ENCODE peak calls at places on chromosomes 16 and 17, in nine cellular contexts. A, K, Q, E, P, F, G, M and C are unnamed samples.

GRCh38 chr16:30119428-30119827 is 3.6 kb downstream of the MAPK3 start:
- DNase-seq in G (no peak), M (no peak), Q (no peak), E (no peak), P (no peak), F (no peak), K (no peak), A (no peak), C (no peak)

GRCh38 chr16:89248196-89249005 is 30.9 kb downstream of the ZNF778 start:
- DNase-seq in E (no peak), F (no peak), P (no peak), A (no peak), M (peak; percentile 51), G (no peak), K (no peak), Q (no peak), C (no peak)

GRCh38 chr16:70725912-70726828 is 40.3 kb upstream of the MTSS2 start:
- DNase-seq in M (no peak), K (peak; percentile 79), E (peak; percentile 65), A (peak; percentile 59), P (no peak), F (peak; percentile 79), Q (no peak), G (no peak), C (no peak)

GRCh38 chr16:51982715-51983680 is 563.9 kb downstream of the TOX3 start:
- DNase-seq in M (peak; percentile 89), E (peak; percentile 85), F (peak; percentile 85), P (peak; percentile 67), Q (peak; percentile 25), A (peak; percentile 53), K (no peak), G (peak; percentile 17), C (peak; percentile 76)

GRCh38 chr17:980406-981291 is 1.1 kb upstream of the NXN start:
- DNase-seq in E (peak; percentile 93), M (peak; percentile 96), F (peak; percentile 86), Q (peak; percentile 77), A (peak; percentile 80), P (peak; percentile 84), G (no peak), K (peak; percentile 58), C (peak; percentile 91)

GRCh38 chr17:30332057-30332542 is 1.8 kb downstream of the TMIGD1 start:
- DNase-seq in Q (no peak), G (no peak), E (no peak), A (no peak), M (no peak), F (peak; percentile 73), K (no peak), P (peak; percentile 88), C (peak; percentile 60)

GRCh38 chr17:50208611-50209061 is 7.2 kb upstream of the COL1A1 start:
- DNase-seq in M (no peak), K (no peak), E (no peak), A (no peak), Q (no peak), G (no peak), P (no peak), F (no peak), C (no peak)

GRCh38 chr17:78390241-78391050 is 12.0 kb downstream of the PGS1 start:
- DNase-seq in A (no peak), K (no peak), M (peak; percentile 63), Q (peak; percentile 59), E (no peak), F (peak; percentile 94), P (no peak), G (no peak), C (peak; percentile 96)

GRCh38 chr17:54932711-54933110 is 32.1 kb downstream of the TOM1L1 start:
- DNase-seq in M (no peak), A (no peak), Q (no peak), E (no peak), P (no peak), F (peak; percentile 45), G (no peak), K (no peak), C (peak; percentile 32)

GRCh38 chr17:19646788-19647696 is 1.5 kb upstream of the ALDH3A2 start:
- DNase-seq in M (peak; percentile 52), P (peak; percentile 69), E (no peak), G (no peak), K (no peak), A (no peak), F (peak; percentile 18), Q (no peak), C (no peak)

GRCh38 chr16:69039333-69039941 is 66.0 kb upstream of the HAS3 start:
- DNase-seq in E (no peak), F (peak; percentile 22), G (no peak), P (peak; percentile 72), A (no peak), K (no peak), M (no peak), Q (no peak), C (peak; percentile 60)

GRCh38 chr17:56694825-56695224 is 101.3 kb downstream of the NOG start:
- DNase-seq in G (no peak), K (no peak), Q (no peak), E (no peak), A (no peak), M (no peak), P (no peak), F (no peak), C (no peak)

GRCh38 chr16:83793179-83793578 is 14.6 kb upstream of the HSBP1 start:
- DNase-seq in E (no peak), F (no peak), M (peak; percentile 57), G (no peak), A (no peak), K (no peak), Q (no peak), P (no peak), C (no peak)

GRCh38 chr17:62950067-62950466 is 16.0 kb upstream of the TANC2 start:
- DNase-seq in P (no peak), K (peak; percentile 32), G (no peak), F (peak; percentile 93), Q (no peak), M (no peak), E (peak; percentile 69), A (peak; percentile 72), C (peak; percentile 86)

DNA sequence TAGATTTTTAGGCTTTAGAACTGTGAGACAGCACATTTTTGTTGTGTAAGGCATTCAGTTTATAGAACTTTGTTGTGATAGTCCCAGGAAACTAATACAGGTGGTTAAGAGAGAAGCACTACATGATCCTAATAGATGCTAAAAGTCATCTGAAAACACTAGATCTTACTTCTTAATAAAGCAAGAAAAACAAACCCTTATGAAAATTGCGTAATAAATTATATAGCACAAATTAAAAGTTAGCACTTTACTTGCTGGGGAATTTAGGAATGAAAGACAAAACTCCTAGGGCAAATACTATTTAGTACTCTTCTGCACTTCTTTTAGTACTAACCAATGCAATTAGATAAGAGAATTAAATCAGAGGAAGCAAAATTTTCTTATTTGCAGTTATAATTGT is 163.3 kb upstream of the SHISA6 start:
- DNase-seq in G (no peak), F (no peak), A (no peak), Q (no peak), K (no peak), E (no peak), M (no peak), P (no peak), C (no peak)
- TF ChIP-seq CTCF in G (no peak), F (no peak), A (no peak), Q (no peak), K (no peak), E (no peak), M (no peak), P (no peak), C (no peak)

DNA sequence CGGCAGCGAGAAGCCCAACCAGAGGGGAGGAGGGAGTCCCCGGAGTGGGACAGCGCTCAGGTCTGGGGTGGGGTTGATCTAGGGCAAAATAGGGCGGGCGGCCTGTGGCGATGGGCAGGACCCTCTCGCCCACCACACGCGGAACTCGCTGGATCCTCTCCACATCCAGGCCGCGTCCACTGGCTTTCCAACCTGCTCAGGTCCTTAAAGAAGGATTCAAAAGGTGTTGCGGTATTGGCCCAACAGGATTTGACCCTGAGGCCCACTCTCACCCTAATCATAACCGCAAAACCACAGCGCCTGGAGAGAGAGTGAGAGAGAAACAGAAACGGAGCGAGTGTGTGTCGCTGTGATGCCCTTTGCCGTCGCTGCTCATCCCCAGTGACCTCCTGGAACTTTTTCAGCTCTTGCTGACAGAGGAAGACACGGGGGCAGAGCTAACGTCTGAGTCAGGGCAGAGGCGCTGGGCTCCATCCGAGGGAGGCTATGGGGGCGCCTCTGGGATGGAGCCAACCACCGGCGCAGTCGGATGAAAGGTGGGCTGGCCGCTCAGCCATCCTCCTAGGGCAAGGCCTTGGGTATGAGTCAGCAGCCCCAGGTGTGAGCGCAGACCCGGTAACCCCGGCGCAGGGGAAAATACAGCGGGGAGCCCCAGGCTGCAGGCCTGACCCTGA is 16.7 kb upstream of the OR1F1 start:
- DNase-seq in A (no peak), K (no peak), E (no peak), Q (no peak), M (no peak), F (no peak), G (no peak), P (no peak), C (peak; percentile 12)
- H3K4me3 ChIP-seq in A (no peak overlapping the region), K (peak overlapping the region; percentile 37), E (no peak overlapping the region), Q (no peak overlapping the region), M (peak overlapping the region; percentile 89), F (no peak overlapping the region), G (peak overlapping the region; percentile 71), P (peak overlapping the region; percentile 77), C (no peak overlapping the region)

DNA sequence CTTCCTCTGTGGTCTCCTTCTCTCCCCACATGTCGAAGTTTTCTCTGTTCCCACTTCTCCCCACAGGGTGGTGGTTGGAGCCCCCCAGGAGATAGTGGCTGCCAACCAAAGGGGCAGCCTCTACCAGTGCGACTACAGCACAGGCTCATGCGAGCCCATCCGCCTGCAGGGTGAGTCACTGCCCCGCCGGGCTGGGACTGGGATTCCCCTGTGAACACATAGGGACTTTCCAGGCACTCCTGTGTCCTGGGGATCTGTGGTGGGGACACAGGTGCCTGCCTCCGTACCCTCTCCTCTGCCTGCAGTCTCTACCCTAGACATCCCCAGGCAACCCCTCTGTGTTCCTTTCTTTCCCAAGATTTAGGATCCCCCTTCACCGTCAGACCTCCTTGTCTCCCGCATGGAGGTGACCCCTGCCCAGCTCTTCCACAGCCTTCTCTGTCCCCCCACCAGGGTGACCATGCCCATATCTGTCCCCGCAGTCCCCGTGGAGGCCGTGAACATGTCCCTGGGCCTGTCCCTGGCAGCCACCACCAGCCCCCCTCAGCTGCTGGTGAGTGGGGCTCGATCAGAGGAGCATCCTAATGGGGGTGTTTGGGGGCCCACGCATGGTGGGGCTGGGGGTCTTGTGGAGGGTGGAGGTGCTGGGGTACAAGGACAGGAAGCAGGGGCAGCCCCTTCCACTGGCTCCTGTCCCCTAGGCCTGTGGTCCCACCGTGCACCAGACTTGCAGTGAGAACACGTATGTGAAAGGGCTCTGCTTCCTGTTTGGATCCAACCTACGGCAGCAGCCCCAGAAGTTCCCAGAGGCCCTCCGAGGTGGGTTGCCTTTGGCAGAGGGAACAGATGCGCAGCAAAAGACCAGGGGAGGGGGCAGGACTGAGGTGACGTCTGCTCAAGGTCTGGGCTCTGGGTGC is 5.8 kb downstream of the ITGAM start:
- DNase-seq in P (no peak), K (no peak), G (peak; percentile 80), E (no peak), Q (peak; percentile 95), M (peak; percentile 40), F (no peak), A (no peak), C (no peak)
- TF ChIP-seq CTCF in P (no peak), K (no peak), G (no peak), E (no peak), Q (no peak), M (peak; percentile 18), F (no peak), A (no peak), C (no peak)

DNA sequence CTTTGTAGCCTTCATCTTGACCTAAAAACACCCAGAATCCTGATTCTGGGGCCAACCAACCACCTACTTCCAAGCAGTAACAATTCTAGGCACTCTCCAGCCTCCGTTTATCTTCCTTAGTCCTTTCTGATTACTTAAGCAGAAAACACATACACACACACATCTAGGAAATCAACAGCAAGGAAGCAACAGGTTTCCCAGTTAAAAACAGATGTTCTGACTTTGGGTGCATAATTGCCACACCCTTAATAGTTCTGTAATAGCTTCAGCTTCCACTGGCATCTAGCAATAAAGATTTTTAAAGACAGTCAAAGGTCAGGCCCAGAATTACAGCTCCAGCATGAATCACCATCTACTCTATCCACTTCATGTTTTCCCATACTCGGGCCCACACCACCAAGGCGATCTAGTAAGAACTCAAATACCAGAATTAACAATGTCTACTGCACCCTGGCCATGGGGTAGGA is 2.6 kb downstream of the ARHGAP17 start:
- DNase-seq in E (no peak), Q (no peak), G (no peak), A (no peak), M (no peak), K (no peak), F (peak; percentile 89), P (no peak), C (peak; percentile 92)
- H3K4me3 ChIP-seq in E (no peak overlapping the region), Q (peak overlapping the region; percentile 15), G (no peak overlapping the region), A (no peak overlapping the region), M (no peak overlapping the region), K (peak overlapping the region; percentile 87), F (peak overlapping the region; percentile 32), P (peak overlapping the region; percentile 95), C (peak overlapping the region; percentile 89)